ENCODE peak calls at places on chromosomes 12 and 14, in five cellular contexts. P is NCI-H146; A is GM12865; R is gastrocnemius medialis; K is effector CD4-positive, alpha-beta T cell. B is an unnamed sample.

GRCh38 chr12:6694701-6695100 is 5.5 kb upstream of the ZNF384 start:
- DNase-seq in A (no peak), K (no peak), P (no peak), R (no peak), B (no peak)

GRCh38 chr12:50234347-50234746 is 49.0 kb downstream of the LIMA1 start:
- DNase-seq in R (no peak), P (no peak), A (peak), K (no peak), B (no peak)

GRCh38 chr14:72792051-72792788 is 101.7 kb downstream of the DPF3 start:
- DNase-seq in P (no peak), R (peak), K (no peak), A (no peak), B (peak)

GRCh38 chr14:74014299-74014698 is 4.8 kb downstream of the ENTPD5 start:
- DNase-seq in P (no peak), K (no peak), A (no peak), R (no peak), B (no peak)

GRCh38 chr12:56836800-56837663 is 73.9 kb downstream of the HSD17B6 start:
- DNase-seq in R (no peak), A (peak), P (no peak), K (no peak), B (no peak)

GRCh38 chr14:64213079-64213478 is 81.1 kb downstream of the ESR2 start:
- DNase-seq in A (no peak), P (no peak), K (no peak), R (no peak), B (no peak)

GRCh38 chr14:94653321-94653720 is 41.1 kb downstream of the SERPINA3 start:
- DNase-seq in R (no peak), P (no peak), K (no peak), A (no peak), B (no peak)

GRCh38 chr14:101359221-101360044 is 201.9 kb upstream of the DIO3 start:
- DNase-seq in R (peak), K (no peak), A (no peak), P (no peak), B (peak)

B was measured in tibial artery.